ENCODE peak calls at places on chromosomes 2 and 18, in six cellular contexts. One of them, this sample, is unnamed.

GRCh38 chr18:64094210-64094609 is 54.7 kb downstream of the LINC00305 start:
- DNase-seq in IMR-90: no peak
- DNase-seq in HepG2: no peak
- DNase-seq in lower leg skin: no peak
- DNase-seq in thyroid gland: no peak
- DNase-seq in A549: no peak
- DNase-seq in this sample: no peak

GRCh38 chr2:135657806-135658582 is 83.7 kb upstream of the UBXN4 start:
- DNase-seq in IMR-90: no peak
- DNase-seq in HepG2: no peak
- DNase-seq in lower leg skin: no peak
- DNase-seq in thyroid gland: no peak
- DNase-seq in A549: no peak
- DNase-seq in this sample: no peak

GRCh38 chr2:227783404-227784138 is 30.1 kb upstream of the CCL20 start:
- DNase-seq in IMR-90: no peak
- DNase-seq in HepG2: no peak
- DNase-seq in lower leg skin: no peak
- DNase-seq in thyroid gland: no peak
- DNase-seq in A549: no peak
- DNase-seq in this sample: no peak

GRCh38 chr2:180983468-180984388 is 3.3 kb downstream of the UBE2E3 start:
- DNase-seq in IMR-90: peak
- DNase-seq in HepG2: peak
- DNase-seq in lower leg skin: no peak
- DNase-seq in thyroid gland: peak
- DNase-seq in A549: peak
- DNase-seq in this sample: peak

GRCh38 chr2:24659862-24660261 is 133.3 kb downstream of the PTRHD1 start:
- DNase-seq in IMR-90: no peak
- DNase-seq in HepG2: no peak
- DNase-seq in lower leg skin: no peak
- DNase-seq in thyroid gland: no peak
- DNase-seq in A549: no peak
- DNase-seq in this sample: no peak

GRCh38 chr2:166060191-166060590 is 67.6 kb downstream of the SCN1A start:
- DNase-seq in IMR-90: peak
- DNase-seq in HepG2: no peak
- DNase-seq in lower leg skin: no peak
- DNase-seq in thyroid gland: no peak
- DNase-seq in A549: no peak
- DNase-seq in this sample: no peak

GRCh38 chr2:70123051-70123828 is 36.0 kb downstream of the PCBP1 start:
- DNase-seq in IMR-90: peak
- DNase-seq in HepG2: no peak
- DNase-seq in lower leg skin: peak
- DNase-seq in thyroid gland: peak
- DNase-seq in A549: no peak
- DNase-seq in this sample: no peak

GRCh38 chr2:74915743-74916142 is 42.7 kb upstream of the POLE4 start:
- DNase-seq in IMR-90: peak
- DNase-seq in HepG2: no peak
- DNase-seq in lower leg skin: no peak
- DNase-seq in thyroid gland: no peak
- DNase-seq in A549: no peak
- DNase-seq in this sample: no peak

GRCh38 chr2:207635468-207636200 is 10.4 kb upstream of the METTL21A start:
- DNase-seq in IMR-90: peak
- DNase-seq in HepG2: no peak
- DNase-seq in lower leg skin: no peak
- DNase-seq in thyroid gland: no peak
- DNase-seq in A549: peak
- DNase-seq in this sample: no peak

GRCh38 chr2:105385703-105386540 is 12.9 kb downstream of the FHL2 start:
- DNase-seq in IMR-90: no peak
- DNase-seq in HepG2: peak
- DNase-seq in lower leg skin: no peak
- DNase-seq in thyroid gland: no peak
- DNase-seq in A549: no peak
- DNase-seq in this sample: peak

GRCh38 chr2:18991177-18992168 is 366.9 kb downstream of the OSR1 start:
- DNase-seq in IMR-90: peak
- DNase-seq in HepG2: no peak
- DNase-seq in lower leg skin: peak
- DNase-seq in thyroid gland: peak
- DNase-seq in A549: peak
- DNase-seq in this sample: no peak

GRCh38 chr2:201182650-201183372 is at the start of gene CASP10:
- DNase-seq in IMR-90: peak
- DNase-seq in HepG2: peak
- DNase-seq in lower leg skin: peak
- DNase-seq in thyroid gland: no peak
- DNase-seq in A549: peak
- DNase-seq in this sample: peak

GRCh38 chr2:148979919-148980277 is 58.6 kb upstream of the LYPD6B start:
- DNase-seq in IMR-90: no peak
- DNase-seq in HepG2: no peak
- DNase-seq in lower leg skin: no peak
- DNase-seq in thyroid gland: no peak
- DNase-seq in A549: no peak
- DNase-seq in this sample: no peak

GRCh38 chr2:222903234-222904220 is 42.7 kb downstream of the ACSL3 start:
- DNase-seq in IMR-90: peak
- DNase-seq in HepG2: peak
- DNase-seq in lower leg skin: peak
- DNase-seq in thyroid gland: peak
- DNase-seq in A549: peak
- DNase-seq in this sample: peak

GRCh38 chr2:47076586-47077441 is 78.3 kb downstream of the STPG4 start:
- DNase-seq in IMR-90: peak
- DNase-seq in HepG2: peak
- DNase-seq in lower leg skin: no peak
- DNase-seq in thyroid gland: peak
- DNase-seq in A549: peak
- DNase-seq in this sample: no peak

GRCh38 chr2:156211318-156211717 is 121.2 kb downstream of the NR4A2 start:
- DNase-seq in IMR-90: no peak
- DNase-seq in HepG2: no peak
- DNase-seq in lower leg skin: no peak
- DNase-seq in thyroid gland: no peak
- DNase-seq in A549: no peak
- DNase-seq in this sample: no peak

GRCh38 chr2:188628989-188629889 is 337.6 kb downstream of the GULP1 start:
- DNase-seq in IMR-90: peak
- DNase-seq in HepG2: no peak
- DNase-seq in lower leg skin: no peak
- DNase-seq in thyroid gland: no peak
- DNase-seq in A549: peak
- DNase-seq in this sample: no peak

GRCh38 chr2:54512663-54513363 is 56.7 kb downstream of the SPTBN1 start:
- DNase-seq in IMR-90: no peak
- DNase-seq in HepG2: no peak
- DNase-seq in lower leg skin: no peak
- DNase-seq in thyroid gland: no peak
- DNase-seq in A549: no peak
- DNase-seq in this sample: no peak

GRCh38 chr2:188181884-188182283 is 109.8 kb upstream of the GULP1 start:
- DNase-seq in IMR-90: no peak
- DNase-seq in HepG2: no peak
- DNase-seq in lower leg skin: no peak
- DNase-seq in thyroid gland: no peak
- DNase-seq in A549: no peak
- DNase-seq in this sample: no peak

GRCh38 chr18:3675446-3675845 is 225.5 kb downstream of the TGIF1 start:
- DNase-seq in IMR-90: peak
- DNase-seq in HepG2: peak
- DNase-seq in lower leg skin: no peak
- DNase-seq in thyroid gland: no peak
- DNase-seq in A549: peak
- DNase-seq in this sample: no peak

GRCh38 chr2:174610243-174610995 is 12.8 kb upstream of the WIPF1 start:
- DNase-seq in IMR-90: no peak
- DNase-seq in HepG2: no peak
- DNase-seq in lower leg skin: no peak
- DNase-seq in thyroid gland: no peak
- DNase-seq in A549: no peak
- DNase-seq in this sample: no peak

GRCh38 chr2:98727369-98727749 is 3.6 kb downstream of the MGAT4A start:
- DNase-seq in IMR-90: no peak
- DNase-seq in HepG2: no peak
- DNase-seq in lower leg skin: no peak
- DNase-seq in thyroid gland: peak
- DNase-seq in A549: no peak
- DNase-seq in this sample: no peak
- TF ChIP-seq POLR2A in IMR-90: no peak
- TF ChIP-seq POLR2A in HepG2: no peak
- TF ChIP-seq POLR2A in lower leg skin: no peak
- TF ChIP-seq POLR2A in thyroid gland: no peak
- TF ChIP-seq POLR2A in A549: no peak
- TF ChIP-seq POLR2A in this sample: no peak

GRCh38 chr2:42050350-42051167 is 2.7 kb downstream of the PKDCC start:
- DNase-seq in IMR-90: no peak
- DNase-seq in HepG2: no peak
- DNase-seq in lower leg skin: no peak
- DNase-seq in thyroid gland: no peak
- DNase-seq in A549: no peak
- DNase-seq in this sample: no peak

GRCh38 chr2:42048318-42049251 is 764 bp downstream of the PKDCC start:
- DNase-seq in IMR-90: peak
- DNase-seq in HepG2: no peak
- DNase-seq in lower leg skin: no peak
- DNase-seq in thyroid gland: peak
- DNase-seq in A549: no peak
- DNase-seq in this sample: peak

GRCh38 chr2:42047488-42048317 is at the start of gene PKDCC:
- DNase-seq in IMR-90: peak
- DNase-seq in HepG2: peak
- DNase-seq in lower leg skin: peak
- DNase-seq in thyroid gland: peak
- DNase-seq in A549: peak
- DNase-seq in this sample: peak

GRCh38 chr2:42051168-42052125 is 3.6 kb downstream of the PKDCC start:
- DNase-seq in IMR-90: no peak
- DNase-seq in HepG2: peak
- DNase-seq in lower leg skin: no peak
- DNase-seq in thyroid gland: no peak
- DNase-seq in A549: no peak
- DNase-seq in this sample: no peak

DNA sequence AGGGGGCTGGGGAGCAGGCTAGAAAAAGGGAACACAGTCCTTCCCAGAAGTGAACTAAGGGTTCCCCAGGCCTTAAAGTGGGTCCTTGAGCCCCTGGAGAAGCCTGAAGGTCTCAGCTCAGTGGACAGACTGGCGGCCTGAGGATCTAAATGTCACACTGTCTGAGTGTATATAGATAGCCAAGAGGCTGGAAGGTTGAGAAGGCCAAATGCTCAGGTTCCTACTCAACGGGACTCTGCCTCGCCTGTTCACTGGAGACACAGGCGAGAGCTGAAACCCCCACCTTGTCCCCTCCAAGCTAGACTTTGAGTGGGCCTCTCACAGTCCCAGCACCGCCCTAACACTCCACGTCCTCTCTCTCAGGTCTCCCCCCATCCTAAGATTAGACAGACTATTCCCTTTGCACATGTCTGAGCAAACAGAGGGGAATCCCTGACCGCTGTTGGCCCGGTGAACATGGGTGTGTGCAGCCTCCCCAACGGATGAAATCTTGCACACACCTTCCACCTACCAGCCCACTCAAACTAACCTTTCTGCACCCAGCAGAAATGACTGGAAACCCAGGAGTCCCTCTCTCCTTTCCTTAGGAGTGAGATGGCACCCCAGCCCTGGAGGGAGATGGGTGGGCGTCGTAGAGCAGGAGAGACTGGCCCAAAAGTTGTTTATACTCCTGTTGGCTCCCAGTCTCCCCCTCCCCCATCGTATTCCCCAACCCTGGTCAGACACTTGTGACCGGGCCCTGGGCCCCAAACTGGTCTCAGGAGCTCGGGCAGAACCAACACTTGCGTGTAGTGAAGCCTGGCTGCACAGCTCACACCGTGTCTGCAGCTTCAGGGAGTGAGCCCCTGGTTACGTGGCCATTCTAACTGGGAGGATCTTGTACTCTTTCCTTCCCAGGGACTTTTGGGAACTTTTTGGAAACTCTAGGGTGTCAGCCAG is 1.9 kb downstream of the PKDCC start:
- DNase-seq in IMR-90: no peak
- DNase-seq in HepG2: no peak
- DNase-seq in lower leg skin: no peak
- DNase-seq in thyroid gland: peak
- DNase-seq in A549: no peak
- DNase-seq in this sample: peak
- TF ChIP-seq POLR2A in IMR-90: no peak
- TF ChIP-seq POLR2A in HepG2: no peak
- TF ChIP-seq POLR2A in lower leg skin: no peak
- TF ChIP-seq POLR2A in thyroid gland: no peak
- TF ChIP-seq POLR2A in A549: no peak
- TF ChIP-seq POLR2A in this sample: no peak

DNA sequence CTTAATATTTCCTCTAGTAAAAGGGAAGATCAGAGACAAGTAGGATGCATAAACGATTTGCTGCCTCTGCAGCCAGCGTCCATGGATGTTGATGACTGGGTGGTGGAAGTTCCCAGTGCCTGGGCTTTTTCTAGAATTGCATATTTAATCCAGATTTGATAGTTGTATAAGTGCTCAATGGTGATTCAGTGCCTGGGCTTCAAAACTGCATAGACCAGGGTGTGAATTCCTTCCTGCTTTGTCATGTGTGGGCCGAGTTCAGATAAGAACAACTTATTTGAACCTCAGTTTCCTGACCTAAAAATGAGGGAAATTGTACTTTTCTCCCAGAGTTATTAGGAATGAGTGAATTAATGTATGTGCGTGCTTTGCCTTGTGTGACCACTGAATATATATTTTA is 154.6 kb downstream of the WDSUB1 start:
- DNase-seq in IMR-90: peak
- DNase-seq in HepG2: no peak
- DNase-seq in lower leg skin: no peak
- DNase-seq in thyroid gland: no peak
- DNase-seq in A549: peak
- DNase-seq in this sample: peak
- TF ChIP-seq POLR2A in IMR-90: no peak
- TF ChIP-seq POLR2A in HepG2: no peak
- TF ChIP-seq POLR2A in lower leg skin: no peak
- TF ChIP-seq POLR2A in thyroid gland: no peak
- TF ChIP-seq POLR2A in A549: no peak
- TF ChIP-seq POLR2A in this sample: no peak

DNA sequence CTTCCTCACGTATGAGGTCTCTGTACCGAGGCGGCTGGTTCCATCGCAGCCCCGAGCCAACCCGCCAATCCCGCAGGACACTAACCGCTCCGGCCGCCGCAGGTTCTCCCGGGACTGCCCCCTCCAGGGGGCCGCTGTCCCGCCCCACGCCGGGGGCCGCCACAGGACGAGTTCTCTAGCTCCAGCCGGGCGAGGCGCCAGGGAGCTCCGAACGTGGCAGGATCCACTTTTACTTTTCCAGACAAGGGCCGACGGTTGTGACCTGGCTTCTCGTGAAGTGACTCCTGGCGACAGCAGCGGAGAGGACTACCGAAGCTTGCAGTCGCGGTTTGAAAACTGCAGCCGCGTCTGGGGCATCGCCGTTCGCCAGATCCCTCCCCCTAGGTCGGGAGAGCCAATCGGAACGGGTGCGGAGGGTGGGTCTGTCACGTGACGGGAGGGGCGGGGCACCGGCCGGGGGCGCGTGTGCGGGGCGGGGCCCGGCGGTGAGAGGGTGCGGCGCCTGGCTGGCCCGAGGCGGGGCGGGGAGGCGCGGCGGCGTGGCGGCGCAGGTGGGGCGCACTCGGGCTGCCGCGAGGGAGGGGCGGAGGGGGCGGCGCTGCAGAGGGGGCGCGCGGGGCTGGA is at the start of gene STK17B:
- DNase-seq in IMR-90: peak
- DNase-seq in HepG2: peak
- DNase-seq in lower leg skin: peak
- DNase-seq in thyroid gland: peak
- DNase-seq in A549: peak
- DNase-seq in this sample: peak
- TF ChIP-seq POLR2A in IMR-90: peak
- TF ChIP-seq POLR2A in HepG2: peak
- TF ChIP-seq POLR2A in lower leg skin: peak
- TF ChIP-seq POLR2A in thyroid gland: peak
- TF ChIP-seq POLR2A in A549: peak
- TF ChIP-seq POLR2A in this sample: peak

This sample was measured in erythroblast.